ENCODE peak calls at places on chromosomes 1 and 21, in seven cellular contexts. W is HCT116, R is HepG2, H is SK-N-SH, D is H1, C is GM12878, F is K562. M is an unnamed sample.

GRCh38 chr1:66684353-66684752 is 67.9 kb upstream of the DYNLT5 start:
- DNase-seq in H (no peak), R (no peak), W (no peak), F (no peak), D (no peak), C (no peak), M (no peak)

GRCh38 chr1:64476251-64476952 is 6.5 kb downstream of the CACHD1 start:
- DNase-seq in H (no peak), C (no peak), D (no peak), W (no peak), F (no peak), R (no peak), M (no peak)

GRCh38 chr1:58460469-58460868 is 86.1 kb downstream of the OMA1 start:
- DNase-seq in C (no peak), W (no peak), H (no peak), R (no peak), F (peak), D (no peak), M (no peak)

GRCh38 chr1:66598670-66599069 is 64.7 kb downstream of the SGIP1 start:
- DNase-seq in H (no peak), C (no peak), W (no peak), F (no peak), D (no peak), R (no peak), M (no peak)

GRCh38 chr1:225532240-225532944 is 104.6 kb upstream of the LBR start:
- DNase-seq in H (no peak), C (no peak), F (no peak), D (no peak), R (no peak), W (no peak), M (peak)

GRCh38 chr21:39119696-39120290 is 63.5 kb downstream of the PSMG1 start:
- DNase-seq in C (no peak), D (no peak), F (no peak), H (no peak), W (no peak), R (no peak), M (no peak)

GRCh38 chr1:225617956-225618355 is 35.0 kb downstream of the ENAH start:
- DNase-seq in H (peak), R (no peak), C (no peak), F (no peak), D (no peak), W (no peak), M (no peak)

GRCh38 chr1:214709241-214709640 is 106.2 kb downstream of the CENPF start:
- DNase-seq in C (no peak), R (no peak), F (no peak), W (no peak), H (no peak), D (no peak), M (no peak)

GRCh38 chr1:7373936-7374760 is 396.9 kb upstream of the VAMP3 start:
- DNase-seq in W (no peak), R (no peak), F (no peak), H (no peak), C (no peak), D (no peak), M (no peak)

GRCh38 chr1:166676981-166677380 is 162.3 kb upstream of the POGK start:
- DNase-seq in H (no peak), R (no peak), C (no peak), F (no peak), D (no peak), W (no peak), M (no peak)

GRCh38 chr1:47997289-47998200 is at the start of gene TRABD2B:
- DNase-seq in H (peak), C (no peak), D (peak), R (peak), F (peak), W (peak), M (peak)

GRCh38 chr1:36408479-36408878 is 10.8 kb upstream of the LSM10 start:
- DNase-seq in H (peak), R (no peak), C (no peak), D (no peak), W (no peak), F (no peak), M (peak)

GRCh38 chr1:10943991-10944730 is 68.3 kb upstream of the TARDBP start:
- DNase-seq in R (peak), C (no peak), F (peak), D (no peak), H (peak), W (no peak), M (no peak)

GRCh38 chr1:181062800-181063428 is 25.6 kb upstream of the IER5 start:
- DNase-seq in R (no peak), F (no peak), C (peak), H (no peak), D (no peak), W (no peak), M (no peak)

GRCh38 chr1:6962390-6962955 is 177.2 kb downstream of the CAMTA1 start:
- DNase-seq in H (peak), D (peak), W (peak), R (no peak), C (peak), F (peak), M (peak)

GRCh38 chr1:41795205-41795762 is 123.4 kb downstream of the HIVEP3 start:
- DNase-seq in R (no peak), C (no peak), F (no peak), W (peak), D (no peak), H (no peak), M (no peak)

GRCh38 chr1:206709772-206710456 is 25.2 kb downstream of the MAPKAPK2 start:
- DNase-seq in F (peak), H (no peak), W (no peak), C (no peak), R (peak), D (no peak), M (no peak)

GRCh38 chr1:184222561-184223157 is 164.2 kb upstream of the C1orf21 start:
- DNase-seq in R (peak), W (peak), C (peak), H (peak), D (peak), F (peak), M (peak)

GRCh38 chr1:235050911-235051360 is 77.7 kb downstream of the TOMM20 start:
- DNase-seq in W (no peak), C (no peak), F (peak), R (no peak), H (peak), D (no peak), M (no peak)

GRCh38 chr1:165456861-165457260 is 11.9 kb upstream of the RXRG start:
- DNase-seq in H (no peak), R (no peak), D (no peak), W (no peak), C (no peak), F (no peak), M (no peak)

GRCh38 chr1:226603030-226603960 is 54.7 kb downstream of the STUM start:
- DNase-seq in H (no peak), D (no peak), F (no peak), W (no peak), C (no peak), R (no peak), M (no peak)

GRCh38 chr21:42609806-42610205 is 43.6 kb upstream of the PDE9A start:
- DNase-seq in C (peak), F (peak), D (no peak), W (no peak), H (no peak), R (no peak), M (no peak)

GRCh38 chr1:154129392-154129970 is 25.4 kb downstream of the NUP210L start:
- DNase-seq in H (no peak), W (no peak), R (no peak), C (no peak), F (no peak), D (no peak), M (no peak)

GRCh38 chr1:15352122-15352957 is 57.3 kb upstream of the EFHD2 start:
- DNase-seq in F (peak), W (peak), D (no peak), C (no peak), R (peak), H (no peak), M (peak)

GRCh38 chr1:221149111-221149510 is 269.9 kb downstream of the HLX start:
- DNase-seq in C (no peak), H (no peak), F (no peak), W (no peak), D (no peak), R (no peak), M (no peak)

GRCh38 chr1:198681831-198682756 is 43.3 kb downstream of the PTPRC start:
- DNase-seq in C (peak), D (no peak), R (no peak), F (peak), W (no peak), H (peak), M (peak)

GRCh38 chr1:54037476-54037875 is 15.5 kb downstream of the TMEM59 start:
- DNase-seq in F (no peak), C (no peak), W (no peak), H (no peak), D (no peak), R (no peak), M (no peak)

GRCh38 chr21:45299864-45300785 is 12.4 kb upstream of the POFUT2 start:
- DNase-seq in W (no peak), H (no peak), F (no peak), D (no peak), R (no peak), C (no peak), M (no peak)

GRCh38 chr1:241767737-241768136 is 80.3 kb upstream of the EXO1 start:
- DNase-seq in D (no peak), R (no peak), C (no peak), H (no peak), F (no peak), W (no peak), M (no peak)

GRCh38 chr1:110282395-110282794 is 56.8 kb upstream of the RBM15 start:
- DNase-seq in F (no peak), C (no peak), H (no peak), R (no peak), D (no peak), W (no peak), M (no peak)

GRCh38 chr1:51898090-51898734 is 19.7 kb upstream of the NRDC start:
- DNase-seq in C (no peak), W (no peak), H (no peak), R (no peak), F (no peak), D (no peak), M (no peak)

GRCh38 chr1:185284533-185285244 is 32.4 kb downstream of the IVNS1ABP start:
- DNase-seq in H (no peak), R (no peak), W (no peak), C (no peak), D (no peak), F (peak), M (no peak)

GRCh38 chr1:67834246-67834877 is 1.1 kb upstream of the GNG12 start:
- DNase-seq in F (no peak), H (no peak), W (no peak), D (no peak), C (no peak), R (no peak), M (no peak)

GRCh38 chr1:14522331-14523241 is 75.9 kb upstream of the KAZN start:
- DNase-seq in D (no peak), W (no peak), C (no peak), R (no peak), H (peak), F (peak), M (no peak)

GRCh38 chr1:204367193-204367858 is 7.6 kb upstream of the PLEKHA6 start:
- DNase-seq in D (no peak), C (no peak), F (no peak), H (no peak), W (no peak), R (no peak), M (no peak)

GRCh38 chr1:204369006-204369726 is 9.4 kb upstream of the PLEKHA6 start:
- DNase-seq in F (no peak), W (no peak), H (no peak), C (no peak), R (no peak), D (no peak), M (no peak)

GRCh38 chr1:204366759-204367158 is 7.0 kb upstream of the PLEKHA6 start:
- DNase-seq in W (no peak), C (no peak), D (peak), R (no peak), F (peak), H (peak), M (no peak)

GRCh38 chr1:204367956-204368355 is 8.2 kb upstream of the PLEKHA6 start:
- DNase-seq in F (no peak), H (no peak), C (no peak), W (no peak), D (no peak), R (no peak), M (no peak)

GRCh38 chr1:204370176-204370575 is 10.4 kb upstream of the PLEKHA6 start:
- DNase-seq in R (no peak), W (no peak), F (no peak), H (no peak), D (no peak), C (no peak), M (no peak)
- TF ChIP-seq JUND in R (no peak), W (no peak), F (no peak), H (no peak), D (no peak), C (no peak), M (no peak)

GRCh38 chr1:3869751-3870301 is 12.6 kb downstream of the DFFB start:
- DNase-seq in R (no peak), C (no peak), D (no peak), H (no peak), F (peak), W (no peak), M (no peak)
- TF ChIP-seq JUND in R (no peak), C (no peak), D (no peak), H (no peak), F (peak), W (no peak), M (no peak)

GRCh38 chr1:32769524-32770220 is 47.5 kb downstream of the YARS1 start:
- DNase-seq in W (peak), D (no peak), H (no peak), C (no peak), R (no peak), F (peak), M (no peak)
- TF ChIP-seq JUND in W (no peak), D (no peak), H (peak), C (no peak), R (no peak), F (peak), M (no peak)

DNA sequence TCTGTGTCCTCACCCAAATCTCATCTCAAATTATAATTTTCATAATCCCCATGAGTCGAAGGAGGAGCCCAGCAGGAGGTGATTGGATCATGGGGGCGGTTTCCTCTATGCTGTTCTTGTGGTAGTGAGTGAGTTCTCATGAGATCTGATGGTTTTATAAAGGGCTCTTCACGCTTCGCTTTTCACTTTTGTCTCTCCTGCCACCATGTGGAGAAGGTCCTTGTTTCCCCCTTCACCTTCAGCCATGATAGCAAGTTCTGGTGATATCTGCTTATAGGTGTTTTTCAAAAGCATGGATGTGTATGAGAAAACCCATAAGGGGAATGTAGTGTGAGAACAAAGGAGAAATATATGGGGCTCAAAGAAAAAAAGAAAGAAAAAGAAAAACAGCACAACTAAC is 405.9 kb upstream of the RGS18 start:
- DNase-seq in C (no peak), W (no peak), H (no peak), F (no peak), D (no peak), R (no peak), M (no peak)
- TF ChIP-seq JUND in C (no peak), W (no peak), H (no peak), F (no peak), D (no peak), R (no peak), M (no peak)

GRCh38 chr1:115252585-115252984 is 85.5 kb downstream of the NGF start:
- DNase-seq in C (no peak), H (peak), W (no peak), D (no peak), F (no peak), R (no peak), M (no peak)
- TF ChIP-seq JUND in C (no peak), H (no peak), W (no peak), D (no peak), F (no peak), R (no peak), M (no peak)

GRCh38 chr1:46526689-46527291 is 24.7 kb downstream of the KNCN start:
- DNase-seq in R (peak), D (peak), H (no peak), C (no peak), W (no peak), F (peak), M (no peak)

GRCh38 chr1:46527474-46528296 is 23.8 kb downstream of the KNCN start:
- DNase-seq in W (peak), H (peak), D (peak), C (no peak), R (peak), F (peak), M (peak)

GRCh38 chr1:46525253-46525983 is 26.0 kb downstream of the KNCN start:
- DNase-seq in W (no peak), D (no peak), H (no peak), R (no peak), C (no peak), F (no peak), M (no peak)

GRCh38 chr1:46524843-46525242 is 26.6 kb downstream of the KNCN start:
- DNase-seq in C (no peak), F (no peak), R (no peak), W (no peak), H (no peak), D (peak), M (no peak)

DNA sequence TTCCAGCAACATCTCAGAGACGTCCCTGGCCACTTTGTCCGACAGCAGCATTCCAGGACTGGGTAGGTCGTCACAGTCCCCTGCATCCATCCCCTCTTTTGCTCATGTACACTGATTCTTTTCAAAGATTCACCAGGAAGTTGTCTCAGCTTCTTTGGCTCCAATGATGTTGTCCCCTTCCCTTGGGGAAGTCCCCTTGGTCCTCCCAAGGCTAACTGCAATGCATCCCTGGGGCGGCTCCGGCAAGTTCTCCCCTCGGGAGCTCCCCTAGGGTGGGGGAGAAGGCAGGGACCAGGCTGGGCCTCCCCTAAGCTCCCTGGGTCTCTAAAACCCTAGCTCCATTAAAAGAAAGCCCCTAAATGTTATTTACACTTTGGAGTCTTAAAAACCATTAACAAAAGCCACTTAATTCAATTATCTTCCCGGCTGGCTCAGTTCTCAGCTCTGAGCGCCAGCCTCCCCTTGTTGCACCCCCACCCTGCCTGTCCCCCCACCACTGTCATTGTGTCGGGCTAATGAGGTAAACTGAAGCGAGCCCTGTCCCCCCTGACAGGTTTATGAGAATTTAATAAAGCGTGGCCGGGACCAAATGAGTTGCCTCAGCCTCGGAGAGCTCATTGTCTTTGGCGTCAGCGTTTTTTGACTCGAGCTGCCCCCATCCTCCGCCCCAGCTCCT is 25.3 kb downstream of the KNCN start:
- DNase-seq in F (no peak), C (no peak), D (no peak), W (no peak), R (no peak), H (no peak), M (no peak)
- TF ChIP-seq JUND in F (no peak), C (no peak), D (no peak), W (no peak), R (no peak), H (no peak), M (no peak)

GRCh38 chr1:119626841-119627240 is 21.2 kb downstream of the ZNF697 start:
- DNase-seq in R (no peak), F (no peak), D (no peak), C (no peak), H (no peak), W (no peak), M (no peak)
- TF ChIP-seq JUND in R (no peak), F (no peak), D (no peak), C (no peak), H (peak), W (no peak), M (no peak)

GRCh38 chr21:14883351-14883750 is 181.4 kb downstream of the NRIP1 start:
- DNase-seq in W (no peak), H (no peak), C (no peak), F (no peak), R (no peak), D (no peak), M (no peak)
- TF ChIP-seq JUND in W (no peak), H (no peak), C (no peak), F (no peak), R (no peak), D (no peak), M (no peak)

DNA sequence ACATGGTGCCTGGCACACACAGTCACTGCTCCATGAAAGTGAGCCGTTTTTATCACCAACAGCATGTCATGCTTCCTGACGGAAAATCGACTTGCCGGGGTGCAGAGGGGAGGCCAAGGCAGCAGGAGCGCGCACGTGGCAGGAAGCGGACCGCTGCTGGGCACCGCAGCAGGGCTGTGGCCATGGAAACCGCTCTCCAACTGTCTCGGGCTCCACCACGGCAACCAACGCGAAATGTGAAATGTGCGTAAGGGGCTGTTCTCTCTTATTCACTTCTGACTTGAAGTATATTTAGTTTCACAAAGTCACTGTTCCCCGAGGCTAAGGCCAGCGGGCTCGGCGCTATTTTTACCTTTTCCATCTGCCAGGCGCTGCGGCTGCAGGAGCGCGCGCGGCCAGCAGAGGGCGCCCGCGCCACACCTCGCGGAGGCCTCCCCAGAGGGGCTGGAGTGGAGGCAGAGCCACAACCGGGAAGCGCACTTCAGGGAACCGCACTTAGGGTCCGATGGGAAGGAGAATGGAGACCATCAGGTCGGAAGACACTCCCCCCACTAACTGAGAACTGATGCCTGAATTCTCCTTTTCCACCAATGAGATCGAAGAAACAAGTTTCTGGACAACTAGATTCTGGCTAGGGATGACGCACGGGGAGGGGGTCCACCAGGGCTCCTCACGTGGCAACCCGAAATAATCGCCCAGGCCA is 19.7 kb downstream of the RCC2 start:
- DNase-seq in D (peak), F (peak), W (no peak), R (no peak), H (peak), C (no peak), M (peak)
- TF ChIP-seq JUND in D (peak), F (peak), W (no peak), R (no peak), H (no peak), C (no peak), M (no peak)

M was measured in T47D.